ENCODE peak calls at places on chromosomes 6 and 20, in four cellular contexts. Q is right lobe of liver, N is PC-3, X is AG09309. F is an unnamed sample.

GRCh38 chr6:157235600-157236039 is 87.7 kb downstream of the TMEM242 start:
- DNase-seq in Q (peak), N (no peak), X (no peak), F (no peak)

GRCh38 chr6:163592872-163593271 is 178.4 kb downstream of the QKI start:
- DNase-seq in Q (no peak), N (no peak), X (no peak), F (no peak)

GRCh38 chr6:125821825-125822281 is 31.1 kb downstream of the NCOA7 start:
- DNase-seq in Q (peak), N (no peak), X (no peak), F (peak)

GRCh38 chr6:170441316-170441715 is 111.8 kb downstream of the PSMB1 start:
- DNase-seq in Q (no peak), N (no peak), X (no peak), F (no peak)

GRCh38 chr6:151763303-151763702 is 44.2 kb upstream of the ESR1 start:
- DNase-seq in Q (no peak), N (peak), X (no peak), F (no peak)

GRCh38 chr6:41147917-41148316 is 6.2 kb downstream of the TREML1 start:
- DNase-seq in Q (no peak), N (no peak), X (no peak), F (no peak)

GRCh38 chr6:163036251-163036650 is 308.5 kb downstream of the PACRG start:
- DNase-seq in Q (no peak), N (no peak), X (no peak), F (peak)

GRCh38 chr20:42378826-42379225 is 760.6 kb upstream of the CHD6 start:
- DNase-seq in Q (no peak), N (no peak), X (no peak), F (no peak)

GRCh38 chr6:42783177-42783875 is 1.5 kb downstream of the BICRAL start:
- DNase-seq in Q (peak), N (peak), X (no peak), F (no peak)

GRCh38 chr20:33635341-33635740 is 26.8 kb upstream of the C20orf144 start:
- DNase-seq in Q (no peak), N (no peak), X (no peak), F (no peak)

GRCh38 chr6:156771761-156772160 is 5.4 kb upstream of the ARID1B start:
- DNase-seq in Q (no peak), N (no peak), X (no peak), F (no peak)

GRCh38 chr6:83927470-83927869 is 68.0 kb downstream of the CYB5R4 start:
- DNase-seq in Q (no peak), N (no peak), X (no peak), F (no peak)

GRCh38 chr20:37395411-37395800 is 49.5 kb downstream of the SRC start:
- DNase-seq in Q (peak), N (no peak), X (no peak), F (no peak)

GRCh38 chr6:75081920-75082319 is 123.9 kb downstream of the COL12A1 start:
- DNase-seq in Q (no peak), N (no peak), X (no peak), F (no peak)

GRCh38 chr20:23007886-23008285 is 27.2 kb upstream of the SSTR4 start:
- DNase-seq in Q (no peak), N (no peak), X (no peak), F (no peak)

GRCh38 chr6:111709615-111710398 is 104.1 kb upstream of the TRAF3IP2 start:
- DNase-seq in Q (no peak), N (peak), X (peak), F (peak)

GRCh38 chr6:81750660-81751387 is 1.7 kb downstream of the TENT5A start:
- DNase-seq in Q (no peak), N (peak), X (no peak), F (no peak)

GRCh38 chr20:371755-372542 is 8.6 kb upstream of the TRIB3 start:
- DNase-seq in Q (peak), N (peak), X (peak), F (peak)

GRCh38 chr6:70894001-70894400 is 62.9 kb downstream of the B3GAT2 start:
- DNase-seq in Q (no peak), N (no peak), X (no peak), F (no peak)

GRCh38 chr20:7967199-7967844 is 27.1 kb upstream of the HAO1 start:
- DNase-seq in Q (no peak), N (peak), X (peak), F (no peak)

GRCh38 chr20:38697306-38697705 is 27.0 kb upstream of the SLC32A1 start:
- DNase-seq in Q (no peak), N (no peak), X (no peak), F (no peak)

GRCh38 chr6:163021054-163021453 is 293.3 kb downstream of the PACRG start:
- DNase-seq in Q (no peak), N (no peak), X (no peak), F (no peak)

GRCh38 chr6:151054304-151054703 is 185.5 kb upstream of the AKAP12 start:
- DNase-seq in Q (no peak), N (no peak), X (no peak), F (no peak)

GRCh38 chr6:142845624-142846458 is 99.1 kb downstream of the HIVEP2 start:
- DNase-seq in Q (peak), N (peak), X (peak), F (peak)

GRCh38 chr20:4794846-4795245 is 73.1 kb downstream of the PRND start:
- DNase-seq in Q (no peak), N (no peak), X (no peak), F (no peak)

GRCh38 chr6:148874698-148875293 is 128.0 kb downstream of the UST start:
- DNase-seq in Q (no peak), N (no peak), X (no peak), F (peak)

GRCh38 chr20:13119583-13119982 is 101.5 kb upstream of the ISM1 start:
- DNase-seq in Q (no peak), N (peak), X (peak), F (no peak)

GRCh38 chr20:51416532-51417244 is 125.8 kb downstream of the NFATC2 start:
- DNase-seq in Q (no peak), N (no peak), X (no peak), F (no peak)

GRCh38 chr20:21701171-21701876 is 4.1 kb upstream of the PAX1 start:
- DNase-seq in Q (no peak), N (no peak), X (no peak), F (no peak)

GRCh38 chr6:291148-291696 is 1.1 kb upstream of the DUSP22 start:
- DNase-seq in Q (no peak), N (peak), X (no peak), F (no peak)

GRCh38 chr6:43014434-43014909 is 423 bp downstream of the KLHDC3 start:
- DNase-seq in Q (no peak), N (no peak), X (no peak), F (no peak)

GRCh38 chr20:36099106-36099505 is 55.4 kb upstream of the EPB41L1 start:
- DNase-seq in Q (no peak), N (no peak), X (no peak), F (no peak)
- H3K4me3 ChIP-seq in Q (no peak), N (no peak), X (no peak), F (no peak)

DNA sequence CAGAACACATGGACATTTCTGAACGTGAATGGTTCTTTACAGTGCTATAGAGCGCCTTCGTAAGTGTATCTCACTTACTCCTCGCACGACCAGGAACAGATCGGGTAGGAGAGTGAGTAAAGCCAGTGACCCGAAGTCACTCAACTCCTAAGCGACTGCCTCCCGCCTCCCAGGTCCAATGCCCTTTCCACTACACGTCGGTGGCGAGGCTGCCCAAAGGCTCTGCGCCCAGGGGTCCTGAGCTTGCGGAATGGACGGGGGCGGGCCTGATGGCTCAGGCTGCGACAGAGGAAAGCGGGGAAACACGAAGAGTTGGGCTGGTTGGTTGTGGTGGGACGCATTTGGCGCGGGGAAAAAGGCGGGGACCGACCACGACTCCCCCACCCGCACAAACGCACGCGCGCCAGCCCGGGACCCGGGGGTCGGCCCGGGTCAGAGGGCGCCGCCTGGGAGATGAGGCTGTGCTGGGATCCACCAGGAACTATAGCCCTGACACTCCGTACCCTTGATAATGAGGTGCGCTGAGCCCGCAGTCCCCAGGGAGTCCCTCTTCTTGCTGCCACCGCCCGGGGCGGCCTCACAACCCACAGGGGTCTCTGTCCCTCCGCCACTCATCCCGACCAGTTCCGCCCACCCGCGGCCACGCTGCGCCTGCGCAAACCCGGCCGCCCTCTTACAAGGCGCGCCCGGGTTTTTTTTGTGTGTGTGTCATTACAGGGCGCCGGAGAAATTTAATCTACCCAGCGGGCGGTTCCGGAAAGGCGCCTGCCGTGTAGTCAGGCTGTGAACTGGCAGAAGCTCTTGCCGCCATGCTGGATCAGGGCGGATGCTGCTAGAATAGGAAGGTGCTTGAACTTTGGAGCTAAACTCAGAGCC is at the start of gene BLOC1S5:
- DNase-seq in Q (peak), N (peak), X (peak), F (peak)
- TF ChIP-seq CTCF in Q (no peak), N (no peak), X (no peak), F (peak)

DNA sequence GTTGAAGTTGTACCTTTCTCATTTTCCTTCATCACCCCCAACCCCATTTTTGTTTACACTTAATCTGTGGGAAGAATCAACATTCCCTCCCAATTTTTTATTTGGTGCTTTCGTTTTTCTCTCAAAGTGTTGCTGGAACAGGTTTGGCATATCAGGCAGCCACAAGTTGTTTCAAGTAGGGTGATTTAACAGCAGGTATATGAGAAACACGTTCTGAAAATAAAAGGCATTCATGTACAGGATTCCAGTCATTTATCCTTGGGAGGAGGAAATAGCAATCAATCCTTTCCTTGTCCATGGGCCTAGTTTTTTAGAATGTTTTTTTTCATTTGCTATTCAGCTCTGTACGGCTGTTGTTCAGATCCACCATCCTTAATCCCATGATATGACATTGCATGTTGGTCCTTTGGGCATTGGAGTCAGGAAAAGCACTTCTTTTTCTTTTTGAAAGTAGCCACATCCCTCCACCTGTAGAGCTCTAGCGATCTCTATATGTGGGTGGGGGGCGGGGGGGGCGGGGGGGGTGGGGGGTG is 120.2 kb downstream of the JARID2 start:
- DNase-seq in Q (no peak), N (no peak), X (no peak), F (no peak)
- H3K4me3 ChIP-seq in Q (no peak), N (peak), X (no peak), F (no peak)

DNA sequence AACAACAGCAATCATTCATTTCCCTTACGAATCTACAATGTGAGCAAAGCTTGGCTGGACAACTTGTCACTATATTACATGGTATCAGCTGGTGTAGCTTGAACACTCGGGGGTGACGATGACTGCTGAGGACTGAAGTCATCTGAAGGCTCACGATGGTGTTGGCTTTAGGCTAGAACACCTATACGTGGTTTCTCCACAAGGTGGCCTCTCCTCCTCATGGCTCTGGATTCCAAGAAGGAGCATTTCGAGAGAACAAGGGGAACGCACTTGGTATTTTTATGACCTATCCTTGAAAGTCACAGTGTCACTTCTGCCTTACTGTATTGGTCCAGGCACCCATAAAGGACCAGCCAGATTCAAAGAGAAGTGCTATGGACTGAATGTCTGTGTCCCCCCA is 37.5 kb upstream of the ADGRF1 start:
- DNase-seq in Q (no peak), N (no peak), X (no peak), F (no peak)
- TF ChIP-seq CTCF in Q (no peak), N (peak), X (no peak), F (no peak)

GRCh38 chr6:107736713-107737396 is 87.3 kb downstream of the SCML4 start:
- DNase-seq in Q (no peak), N (no peak), X (no peak), F (no peak)

GRCh38 chr6:107737397-107737793 is 86.7 kb downstream of the SCML4 start:
- DNase-seq in Q (no peak), N (no peak), X (no peak), F (no peak)

GRCh38 chr6:107732461-107732860 is 91.7 kb downstream of the SCML4 start:
- DNase-seq in Q (no peak), N (no peak), X (no peak), F (no peak)

GRCh38 chr6:107731422-107732319 is 92.4 kb downstream of the SCML4 start:
- DNase-seq in Q (no peak), N (no peak), X (no peak), F (no peak)

DNA sequence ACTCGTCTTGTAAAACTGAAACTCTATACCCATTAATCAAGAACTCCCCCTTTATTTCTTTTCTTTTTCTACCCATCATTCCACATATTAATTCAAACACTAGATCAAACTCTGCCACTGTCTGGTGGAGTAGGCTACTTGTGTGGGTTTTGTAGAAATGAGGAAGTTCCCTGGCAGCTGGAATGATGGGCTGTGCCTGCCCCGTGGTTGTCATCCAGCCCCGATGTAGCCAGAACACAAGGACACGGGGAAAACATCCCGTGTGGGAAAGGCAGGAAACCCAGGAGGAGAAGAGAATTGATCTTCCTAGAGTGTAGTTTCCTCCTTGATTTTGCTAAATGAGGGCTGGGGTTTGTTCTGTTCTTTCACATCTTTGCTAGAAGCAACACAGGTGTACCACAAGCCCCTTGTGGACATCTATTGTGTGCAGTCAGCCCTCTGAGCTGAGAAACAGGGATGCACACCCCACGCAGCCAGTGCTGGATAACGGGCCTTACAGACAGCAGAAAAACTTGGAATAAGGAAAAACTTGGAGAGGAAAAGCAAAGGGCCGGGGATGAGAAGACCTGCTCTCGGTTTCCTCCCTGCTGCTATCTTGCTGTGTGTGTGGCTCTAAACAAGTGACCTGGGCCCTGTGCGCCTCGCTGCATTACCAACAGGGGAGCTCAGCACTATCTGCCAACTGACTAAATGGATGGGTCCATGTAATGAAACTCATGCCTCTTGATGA is 88.0 kb downstream of the SCML4 start:
- DNase-seq in Q (no peak), N (no peak), X (no peak), F (no peak)
- H3K4me3 ChIP-seq in Q (no peak), N (no peak), X (no peak), F (no peak)

DNA sequence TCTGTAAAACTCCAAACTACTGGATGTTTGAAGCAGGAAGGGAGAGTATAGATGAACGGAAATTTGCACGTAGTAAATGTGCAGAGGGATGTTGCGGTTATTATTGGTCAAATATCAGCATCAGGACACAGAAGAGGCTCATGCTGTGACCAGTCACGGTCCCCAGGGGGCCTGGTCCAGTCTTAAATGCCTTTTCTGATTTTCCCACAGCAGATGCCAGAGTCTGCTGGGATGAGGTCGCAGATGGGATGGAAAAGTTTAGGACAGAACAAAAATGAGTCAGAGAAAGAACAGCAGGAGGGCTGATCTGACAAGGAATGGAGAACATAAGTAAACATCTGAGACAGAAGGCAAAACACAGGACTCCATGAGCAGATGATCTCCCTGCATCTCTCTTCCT is 11.7 kb upstream of the SIRPG start:
- DNase-seq in Q (no peak), N (no peak), X (no peak), F (no peak)
- TF ChIP-seq CTCF in Q (no peak), N (no peak), X (peak), F (no peak)

GRCh38 chr6:117908246-117909107 is 1.4 kb downstream of the SLC35F1 start:
- DNase-seq in Q (no peak), N (no peak), X (no peak), F (no peak)

GRCh38 chr6:117906905-117907599 is at the start of gene SLC35F1:
- DNase-seq in Q (peak), N (no peak), X (no peak), F (no peak)

GRCh38 chr6:117907600-117908245 is 659 bp downstream of the SLC35F1 start:
- DNase-seq in Q (no peak), N (no peak), X (no peak), F (no peak)

GRCh38 chr6:117909638-117910037 is 2.6 kb downstream of the SLC35F1 start:
- DNase-seq in Q (no peak), N (no peak), X (no peak), F (no peak)

DNA sequence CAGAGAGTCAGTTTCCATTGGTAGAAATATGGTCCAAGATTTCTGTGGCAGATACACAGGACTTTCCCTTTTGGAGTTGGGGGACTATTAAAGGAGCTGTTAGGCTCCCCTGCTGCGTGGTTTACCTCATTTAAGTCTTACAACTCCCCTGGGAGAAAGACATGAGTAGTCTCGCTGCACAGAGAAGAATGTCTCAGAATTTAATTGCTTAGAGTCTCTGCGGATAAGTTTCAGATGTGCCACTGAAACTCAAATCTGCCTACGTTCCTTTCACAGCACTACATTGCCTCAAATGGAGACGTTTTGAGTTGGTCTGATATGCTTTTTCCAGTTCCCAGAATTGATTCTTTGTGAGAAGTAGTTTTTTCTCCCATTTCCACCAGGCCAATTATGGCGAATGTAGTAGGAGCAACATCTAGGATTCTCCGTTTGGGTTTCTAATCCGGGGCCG is 585 bp upstream of the SLC35F1 start:
- DNase-seq in Q (no peak), N (peak), X (no peak), F (no peak)
- H3K4me3 ChIP-seq in Q (peak), N (no peak), X (no peak), F (peak)

GRCh38 chr20:64131406-64131805 is 24.0 kb upstream of the NPBWR2 start:
- DNase-seq in Q (peak), N (peak), X (no peak), F (no peak)
- TF ChIP-seq CTCF in Q (peak), N (peak), X (peak), F (peak)

DNA sequence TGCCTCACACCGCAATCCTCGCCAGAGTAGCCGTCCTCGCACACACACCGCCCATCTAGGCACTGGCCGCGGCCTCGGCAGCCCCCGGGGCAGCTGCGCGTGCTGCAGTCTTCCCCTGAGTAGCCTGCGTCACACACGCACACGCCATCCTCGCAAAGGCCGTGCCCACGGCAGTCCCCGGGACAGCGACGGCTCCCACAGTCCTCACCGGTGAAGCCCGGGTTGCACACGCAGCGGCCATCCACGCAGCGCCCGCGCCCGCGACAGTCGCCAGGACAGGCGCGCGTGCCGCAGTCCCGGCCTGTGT is 13.1 kb downstream of the TNXB start:
- DNase-seq in Q (no peak), N (no peak), X (no peak), F (no peak)
- H3K4me3 ChIP-seq in Q (no peak), N (no peak), X (no peak), F (no peak)